ENCODE peak calls at places on chromosomes 16 and 17, in four cellular contexts. G is astrocyte of the spinal cord; J is stimulated activated CD8-positive, alpha-beta memory T cell treated with anti-CD3 and anti-CD28 coated beads, Interleukin-7, amount 100 ng/mL, for 1 hour; V is HT1080. K is an unnamed sample.

GRCh38 chr16:10076037-10076436 is 106.2 kb downstream of the GRIN2A start:
- DNase-seq in G (no peak), J (no peak), V (no peak), K (no peak)

GRCh38 chr17:50661795-50662391 is 27.2 kb downstream of the ABCC3 start:
- DNase-seq in G (peak; percentile 77), J (no peak), V (peak; percentile 98), K (no peak)

GRCh38 chr17:35730400-35731005 is 936 bp upstream of the RASL10B start:
- DNase-seq in G (no peak), J (no peak), V (peak; percentile 17), K (no peak)

GRCh38 chr16:73172621-73173312 is 124.8 kb upstream of the ZFHX3 start:
- DNase-seq in G (peak; percentile 97), J (no peak), V (peak; percentile 63), K (peak; percentile 52)

GRCh38 chr17:3843935-3844516 is 2.0 kb downstream of the NCBP3 start:
- DNase-seq in G (peak; percentile 14), J (peak; percentile 25), V (peak; percentile 38), K (peak; percentile 58)

GRCh38 chr16:19168173-19169080 is at the start of gene SYT17:
- DNase-seq in G (no peak), J (no peak), V (no peak), K (peak; percentile 68)

GRCh38 chr16:71931599-71931998 is 36.3 kb downstream of the IST1 start:
- DNase-seq in G (no peak), J (no peak), V (no peak), K (no peak)

GRCh38 chr17:72266099-72266852 is 145.5 kb downstream of the SOX9 start:
- DNase-seq in G (no peak), J (no peak), V (no peak), K (no peak)

GRCh38 chr17:77786740-77787505 is 171.6 kb upstream of the TNRC6C start:
- DNase-seq in G (no peak), J (no peak), V (no peak), K (peak; percentile 42)

GRCh38 chr16:66370786-66371684 is 4.5 kb downstream of the CDH5 start:
- DNase-seq in G (no peak), J (no peak), V (no peak), K (no peak)

GRCh38 chr16:48126801-48127644 is 28.8 kb downstream of the ABCC12 start:
- DNase-seq in G (peak; percentile 98), J (no peak), V (peak; percentile 100), K (no peak)

GRCh38 chr16:18037051-18037450 is 299.5 kb downstream of the NPIPA8 start:
- DNase-seq in G (no peak), J (no peak), V (no peak), K (no peak)

GRCh38 chr16:82183004-82183397 is 13.0 kb upstream of the MPHOSPH6 start:
- DNase-seq in G (no peak), J (no peak), V (no peak), K (no peak)

GRCh38 chr16:13919330-13919682 is 648 bp upstream of the ERCC4 start:
- DNase-seq in G (peak; percentile 55), J (no peak), V (no peak), K (peak; percentile 42)

GRCh38 chr16:324451-325334 is 27.8 kb downstream of the AXIN1 start:
- DNase-seq in G (no peak), J (peak; percentile 24), V (no peak), K (no peak)

GRCh38 chr16:12010388-12011251 is 34.1 kb downstream of the SNX29 start:
- DNase-seq in G (no peak), J (no peak), V (no peak), K (no peak)

GRCh38 chr17:45314761-45315549 is 1.9 kb downstream of the MAP3K14 start:
- DNase-seq in G (no peak), J (no peak), V (peak; percentile 69), K (no peak)

GRCh38 chr17:73952498-73953205 is 250.8 kb upstream of the RPL38 start:
- DNase-seq in G (no peak), J (peak; percentile 7), V (no peak), K (peak; percentile 81)

GRCh38 chr16:67653131-67654068 is 6.7 kb downstream of the ACD start:
- DNase-seq in G (no peak), J (no peak), V (no peak), K (peak; percentile 51)

GRCh38 chr17:48011405-48012150 is 26.0 kb downstream of the COPZ2 start:
- DNase-seq in G (no peak), J (peak; percentile 7), V (no peak), K (peak; percentile 64)

GRCh38 chr16:7526736-7527135 is 194.1 kb downstream of the RBFOX1 start:
- DNase-seq in G (no peak), J (no peak), V (no peak), K (no peak)

GRCh38 chr16:29743827-29744531 is 1.8 kb downstream of the C16orf54 start:
- DNase-seq in G (no peak), J (no peak), V (no peak), K (no peak)

GRCh38 chr17:63095879-63096278 is 129.8 kb downstream of the TANC2 start:
- DNase-seq in G (no peak), J (no peak), V (no peak), K (no peak)

GRCh38 chr17:50922107-50922506 is 56.0 kb upstream of the TOB1 start:
- DNase-seq in G (no peak), J (no peak), V (no peak), K (no peak)

GRCh38 chr16:22163806-22164205 is 1.5 kb downstream of the SDR42E2 start:
- DNase-seq in G (no peak), J (no peak), V (no peak), K (no peak)

GRCh38 chr16:3807425-3808123 is 72.9 kb downstream of the CREBBP start:
- DNase-seq in G (no peak), J (no peak), V (no peak), K (no peak)

GRCh38 chr17:4858068-4858879 is 25.1 kb downstream of the MINK1 start:
- DNase-seq in G (no peak), J (no peak), V (peak; percentile 70), K (peak; percentile 87)